ENCODE peak calls at places on chromosomes 6 and 20, in eight cellular contexts. E is activated naive CD4-positive, alpha-beta T cell; X is HL-60; K is EH; M is IMR-90; O is cardiac fibroblast; W is glutamatergic neuron; S is uterus. L is an unnamed sample.
A peak's percentile ranks its signal among the peaks of the same experiment; 100 is the strongest.

GRCh38 chr20:25055711-25056492 is 2.0 kb downstream of the ACSS1 start:
- DNase-seq in E (no peak), X (no peak), K (peak; percentile 43), M (peak; percentile 4), O (no peak), W (no peak), S (peak; percentile 13), L (no peak)

GRCh38 chr20:46681032-46681854 is 8.0 kb downstream of the TP53RK start:
- DNase-seq in E (peak; percentile 5), X (peak; percentile 73), K (peak; percentile 46), M (peak; percentile 44), O (peak; percentile 63), W (peak; percentile 80), S (peak; percentile 44), L (peak; percentile 38)

GRCh38 chr6:76876922-76877553 is 586.3 kb downstream of the HTR1B start:
- DNase-seq in E (no peak), X (no peak), K (peak; percentile 3), M (peak; percentile 12), O (peak; percentile 78), W (peak; percentile 69), S (no peak), L (no peak)

GRCh38 chr6:14216931-14217684 is 99.5 kb downstream of the CD83 start:
- DNase-seq in E (no peak), X (no peak), K (peak; percentile 91), M (peak; percentile 98), O (no peak), W (no peak), S (no peak), L (no peak)

GRCh38 chr6:149107973-149108372 is 209.5 kb upstream of the TAB2 start:
- DNase-seq in E (no peak), X (no peak), K (no peak), M (no peak), O (no peak), W (no peak), S (no peak), L (no peak)

GRCh38 chr6:33985333-33985751 is 160.5 kb downstream of the GRM4 start:
- DNase-seq in E (no peak), X (no peak), K (no peak), M (no peak), O (no peak), W (no peak), S (no peak), L (no peak)

GRCh38 chr6:45808917-45809316 is 206.7 kb downstream of the CLIC5 start:
- DNase-seq in E (no peak), X (no peak), K (peak; percentile 36), M (no peak), O (no peak), W (no peak), S (no peak), L (no peak)

GRCh38 chr6:134064461-134064860 is 12.0 kb upstream of the SLC2A12 start:
- DNase-seq in E (no peak), X (no peak), K (no peak), M (no peak), O (no peak), W (no peak), S (no peak), L (no peak)

GRCh38 chr6:112946051-112946450 is 598.9 kb downstream of the RFPL4B start:
- DNase-seq in E (no peak), X (no peak), K (peak; percentile 33), M (peak; percentile 40), O (peak; percentile 50), W (no peak), S (no peak), L (no peak)

GRCh38 chr6:168286116-168286515 is 33.5 kb downstream of the DACT2 start:
- DNase-seq in E (no peak), X (no peak), K (no peak), M (no peak), O (no peak), W (no peak), S (no peak), L (no peak)

GRCh38 chr20:51121272-51121671 is 98.4 kb upstream of the KCNG1 start:
- DNase-seq in E (no peak), X (no peak), K (peak; percentile 15), M (no peak), O (no peak), W (no peak), S (peak; percentile 81), L (peak; percentile 25)